ENCODE peak calls at places on chromosomes 11 and 22, in seven cellular contexts. G is K562; K is hepatocyte; E is CD8-positive, alpha-beta memory T cell; T is psoas muscle; W is NT2/D1; O is gastrocnemius medialis. V is an unnamed sample. For H3K9me3, the result is how much of the 10 kb centered on the place peaks cover.

GRCh38 chr11:60377737-60378136 is 595 bp upstream of the MS4A7 start:
- DNase-seq in G (no peak), K (no peak), E (no peak), T (peak), W (no peak), O (peak), V (no peak)

GRCh38 chr11:73252577-73253191 is 19.5 kb upstream of the P2RY6 start:
- DNase-seq in G (peak), K (no peak), E (no peak), T (no peak), W (no peak), O (no peak), V (peak)

GRCh38 chr11:95338430-95338991 is 107.5 kb upstream of the SESN3 start:
- DNase-seq in G (no peak), K (peak), E (no peak), T (peak), W (peak), O (peak), V (no peak)

GRCh38 chr11:124315052-124315451 is 1.3 kb upstream of the OR8D1 start:
- DNase-seq in G (no peak), K (no peak), E (no peak), T (no peak), W (no peak), O (no peak), V (no peak)

GRCh38 chr22:46573781-46574437 is 36.5 kb upstream of the CELSR1 start:
- DNase-seq in G (no peak), K (no peak), E (no peak), T (no peak), W (no peak), O (no peak), V (no peak)

GRCh38 chr22:22916215-22916951 is 28.8 kb downstream of the IGLL5 start:
- DNase-seq in G (peak), K (no peak), E (no peak), T (no peak), W (no peak), O (no peak), V (no peak)

GRCh38 chr11:44609028-44609782 is 43.7 kb downstream of the CD82 start:
- DNase-seq in G (no peak), K (no peak), E (peak), T (no peak), W (no peak), O (no peak), V (no peak)

GRCh38 chr22:45276507-45276906 is 8.2 kb upstream of the UPK3A start:
- DNase-seq in G (no peak), K (no peak), E (no peak), T (no peak), W (no peak), O (no peak), V (no peak)

GRCh38 chr11:126892781-126893180 is 107.8 kb downstream of the KIRREL3 start:
- DNase-seq in G (no peak), K (no peak), E (no peak), T (no peak), W (no peak), O (no peak), V (no peak)

GRCh38 chr11:704799-705645 is 1.0 kb upstream of the EPS8L2 start:
- DNase-seq in G (no peak), K (peak), E (no peak), T (no peak), W (no peak), O (peak), V (no peak)

GRCh38 chr11:28142724-28143123 is 34.5 kb downstream of the METTL15 start:
- DNase-seq in G (no peak), K (no peak), E (no peak), T (no peak), W (no peak), O (no peak), V (no peak)

GRCh38 chr11:28140689-28141455 is 32.7 kb downstream of the METTL15 start:
- DNase-seq in G (no peak), K (no peak), E (no peak), T (no peak), W (no peak), O (no peak), V (no peak)

GRCh38 chr11:28133146-28133545 is 25.0 kb downstream of the METTL15 start:
- DNase-seq in G (no peak), K (no peak), E (no peak), T (no peak), W (no peak), O (no peak), V (no peak)

GRCh38 chr11:28139848-28140415 is 31.7 kb downstream of the METTL15 start:
- DNase-seq in G (no peak), K (no peak), E (no peak), T (no peak), W (peak), O (no peak), V (no peak)

GRCh38 chr11:28137832-28138231 is 29.6 kb downstream of the METTL15 start:
- DNase-seq in G (no peak), K (no peak), E (no peak), T (no peak), W (no peak), O (no peak), V (no peak)
- H3K9me3 ChIP-seq in G (under half), K (under half), E (under half), T (under half), W (half or more), O (under half), V (under half)

DNA sequence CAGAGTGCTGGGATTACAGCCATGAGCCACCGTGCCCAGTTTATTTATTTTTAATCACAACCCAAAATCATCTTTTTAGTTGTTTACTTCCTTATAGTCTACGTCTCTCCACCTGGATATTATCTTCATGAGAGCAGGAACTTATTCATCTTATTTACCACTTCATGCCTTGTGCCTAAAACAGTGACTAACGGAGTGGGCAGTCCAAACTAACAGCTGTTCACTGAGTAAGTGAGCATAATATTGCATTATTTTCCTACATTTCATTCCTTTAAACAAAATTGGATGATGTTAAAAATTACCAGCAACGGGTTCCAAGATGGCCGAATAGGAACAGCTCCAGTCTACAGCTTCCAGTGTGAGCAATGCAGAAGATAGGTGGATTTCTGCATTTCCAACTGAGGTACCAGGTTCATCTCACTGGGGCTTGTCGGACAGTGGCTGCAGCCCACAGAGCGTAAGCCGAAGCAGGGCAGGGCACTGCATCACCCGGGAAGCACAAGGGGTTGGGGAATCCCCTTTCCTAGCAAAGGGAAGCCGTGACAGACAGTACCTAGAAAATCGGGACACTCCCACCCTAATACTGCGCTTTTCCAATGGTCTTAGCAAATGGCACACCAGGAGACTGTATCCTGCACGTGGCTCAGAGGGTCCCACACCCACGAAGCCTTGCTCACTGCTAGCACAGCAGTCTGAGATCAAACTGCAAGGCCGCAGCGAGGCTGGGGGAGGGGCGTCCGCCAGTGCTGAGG is 14.1 kb downstream of the TMEM123 start:
- DNase-seq in G (no peak), K (peak), E (no peak), T (no peak), W (no peak), O (no peak), V (no peak)
- H3K9me3 ChIP-seq in G (under half), K (under half), E (under half), T (under half), W (under half), O (under half), V (under half)

DNA sequence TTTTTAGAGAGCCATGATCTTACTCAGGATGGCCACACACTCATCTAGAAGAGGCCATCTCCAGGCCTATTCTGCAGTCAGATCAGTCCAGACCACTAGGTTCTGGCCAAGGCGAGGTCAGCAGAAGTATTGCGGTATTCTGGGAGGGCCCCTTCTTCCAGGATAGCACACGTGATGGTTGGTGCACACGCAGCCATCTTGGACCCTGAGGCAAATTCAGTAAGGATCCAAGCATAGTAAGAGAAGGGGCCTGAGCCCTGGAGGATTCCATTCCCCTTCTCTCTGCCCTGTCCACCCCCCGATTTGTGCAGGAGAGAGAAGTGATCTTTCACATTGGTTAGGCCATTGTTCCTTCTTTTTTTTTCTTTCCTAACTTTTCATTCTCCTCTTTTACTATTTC is 957.9 kb downstream of the BRD1 start:
- DNase-seq in G (no peak), K (no peak), E (no peak), T (no peak), W (no peak), O (no peak), V (no peak)
- H3K9me3 ChIP-seq in G (under half), K (under half), E (under half), T (under half), W (under half), O (under half), V (under half)

GRCh38 chr11:119178166-119178680 is 7.1 kb upstream of the NHERF4 start:
- DNase-seq in G (no peak), K (no peak), E (no peak), T (no peak), W (no peak), O (no peak), V (no peak)
- H3K9me3 ChIP-seq in G (under half), K (under half), E (under half), T (under half), W (under half), O (under half), V (under half)

GRCh38 chr11:50214376-50214775 is 181.7 kb downstream of the OR4C45 start:
- DNase-seq in G (no peak), K (no peak), E (no peak), T (no peak), W (peak), O (no peak), V (no peak)
- H3K9me3 ChIP-seq in G (under half), K (under half), E (under half), T (under half), W (under half), O (under half), V (under half)

DNA sequence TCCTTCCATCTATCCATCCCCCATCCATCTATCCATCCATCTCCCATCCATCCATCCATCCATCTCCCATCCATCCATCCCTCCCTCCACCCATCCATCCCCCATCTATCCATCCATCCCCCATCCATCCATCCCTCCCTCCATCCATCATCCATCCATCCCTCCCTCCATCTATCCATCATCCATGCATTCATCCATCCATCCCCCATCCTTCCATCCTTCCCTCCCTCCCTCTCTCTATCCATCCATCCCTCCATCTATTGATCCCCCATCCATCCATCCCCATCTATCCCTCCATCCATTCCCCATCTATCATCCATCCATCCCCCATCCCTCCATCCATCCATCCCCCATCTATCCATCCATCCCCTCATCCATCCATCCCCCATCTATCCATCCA is 96.7 kb downstream of the MPPED1 start:
- DNase-seq in G (no peak), K (no peak), E (no peak), T (no peak), W (no peak), O (no peak), V (no peak)
- H3K9me3 ChIP-seq in G (under half), K (under half), E (under half), T (under half), W (under half), O (under half), V (under half)

GRCh38 chr11:58813693-58814092 is 30.8 kb downstream of the GLYATL2 start:
- DNase-seq in G (no peak), K (no peak), E (no peak), T (no peak), W (no peak), O (no peak), V (no peak)
- H3K9me3 ChIP-seq in G (under half), K (under half), E (under half), T (under half), W (half or more), O (under half), V (under half)

GRCh38 chr22:48081281-48081680 is 1318.8 kb downstream of the TBC1D22A start:
- DNase-seq in G (no peak), K (no peak), E (no peak), T (no peak), W (no peak), O (no peak), V (no peak)

GRCh38 chr22:48080304-48081165 is 1318.1 kb downstream of the TBC1D22A start:
- DNase-seq in G (no peak), K (no peak), E (no peak), T (no peak), W (no peak), O (no peak), V (no peak)

GRCh38 chr22:48077699-48078098 is 1315.2 kb downstream of the TBC1D22A start:
- DNase-seq in G (no peak), K (no peak), E (no peak), T (no peak), W (no peak), O (no peak), V (no peak)

GRCh38 chr22:48082284-48082683 is 1319.8 kb downstream of the TBC1D22A start:
- DNase-seq in G (no peak), K (no peak), E (no peak), T (no peak), W (no peak), O (no peak), V (no peak)

GRCh38 chr22:48079505-48080295 is 1317.2 kb downstream of the TBC1D22A start:
- DNase-seq in G (no peak), K (no peak), E (no peak), T (no peak), W (no peak), O (no peak), V (no peak)
- H3K9me3 ChIP-seq in G (under half), K (under half), E (under half), T (under half), W (under half), O (under half), V (under half)

GRCh38 chr11:130177782-130178181 is 18.2 kb downstream of the ST14 start:
- DNase-seq in G (no peak), K (no peak), E (no peak), T (no peak), W (no peak), O (no peak), V (no peak)
- H3K9me3 ChIP-seq in G (under half), K (under half), E (under half), T (under half), W (under half), O (under half), V (under half)